ENCODE peak calls at places on chromosomes 3 and 15, in eight cellular contexts. One of them, this sample, is unnamed.

GRCh38 chr3:37935756-37936666 is 54.6 kb upstream of the VILL start:
- DNase-seq in endodermal cell: peak
- DNase-seq in Panc1: no peak
- DNase-seq in Calu3: peak
- DNase-seq in AG04449: peak
- DNase-seq in body of pancreas: peak
- DNase-seq in fibroblast of pulmonary artery: peak
- DNase-seq in neural crest cell: no peak
- DNase-seq in this sample: no peak

GRCh38 chr15:86125775-86126174 is 46.1 kb downstream of the AGBL1 start:
- DNase-seq in endodermal cell: no peak
- DNase-seq in Panc1: no peak
- DNase-seq in Calu3: no peak
- DNase-seq in AG04449: no peak
- DNase-seq in body of pancreas: no peak
- DNase-seq in fibroblast of pulmonary artery: no peak
- DNase-seq in neural crest cell: no peak
- DNase-seq in this sample: no peak

GRCh38 chr3:175672119-175672689 is 813.1 kb downstream of the NAALADL2 start:
- DNase-seq in endodermal cell: no peak
- DNase-seq in Panc1: peak
- DNase-seq in Calu3: no peak
- DNase-seq in AG04449: no peak
- DNase-seq in body of pancreas: no peak
- DNase-seq in fibroblast of pulmonary artery: peak
- DNase-seq in neural crest cell: no peak
- DNase-seq in this sample: no peak

GRCh38 chr3:46966811-46967210 is 9.7 kb downstream of the CCDC12 start:
- DNase-seq in endodermal cell: no peak
- DNase-seq in Panc1: no peak
- DNase-seq in Calu3: no peak
- DNase-seq in AG04449: no peak
- DNase-seq in body of pancreas: no peak
- DNase-seq in fibroblast of pulmonary artery: no peak
- DNase-seq in neural crest cell: no peak
- DNase-seq in this sample: no peak

GRCh38 chr15:58070801-58071418 is 5.4 kb upstream of the ALDH1A2 start:
- DNase-seq in endodermal cell: peak
- DNase-seq in Panc1: peak
- DNase-seq in Calu3: peak
- DNase-seq in AG04449: no peak
- DNase-seq in body of pancreas: peak
- DNase-seq in fibroblast of pulmonary artery: peak
- DNase-seq in neural crest cell: peak
- DNase-seq in this sample: peak

GRCh38 chr15:70269991-70270751 is 172.5 kb upstream of the TLE3 start:
- DNase-seq in endodermal cell: no peak
- DNase-seq in Panc1: no peak
- DNase-seq in Calu3: peak
- DNase-seq in AG04449: no peak
- DNase-seq in body of pancreas: peak
- DNase-seq in fibroblast of pulmonary artery: peak
- DNase-seq in neural crest cell: no peak
- DNase-seq in this sample: no peak

GRCh38 chr3:132880986-132881385 is 157.2 kb upstream of the TMEM108 start:
- DNase-seq in endodermal cell: no peak
- DNase-seq in Panc1: no peak
- DNase-seq in Calu3: no peak
- DNase-seq in AG04449: no peak
- DNase-seq in body of pancreas: no peak
- DNase-seq in fibroblast of pulmonary artery: no peak
- DNase-seq in neural crest cell: no peak
- DNase-seq in this sample: no peak

GRCh38 chr15:38589502-38589901 is 24.9 kb upstream of the RASGRP1 start:
- DNase-seq in endodermal cell: no peak
- DNase-seq in Panc1: no peak
- DNase-seq in Calu3: peak
- DNase-seq in AG04449: peak
- DNase-seq in body of pancreas: no peak
- DNase-seq in fibroblast of pulmonary artery: peak
- DNase-seq in neural crest cell: no peak
- DNase-seq in this sample: no peak

GRCh38 chr15:27234593-27234992 is 263.6 kb downstream of the GABRG3 start:
- DNase-seq in endodermal cell: no peak
- DNase-seq in Panc1: no peak
- DNase-seq in Calu3: no peak
- DNase-seq in AG04449: no peak
- DNase-seq in body of pancreas: no peak
- DNase-seq in fibroblast of pulmonary artery: no peak
- DNase-seq in neural crest cell: no peak
- DNase-seq in this sample: no peak

GRCh38 chr15:68819451-68820204 is 1.1 kb downstream of the ANP32A start:
- DNase-seq in endodermal cell: peak
- DNase-seq in Panc1: no peak
- DNase-seq in Calu3: peak
- DNase-seq in AG04449: no peak
- DNase-seq in body of pancreas: peak
- DNase-seq in fibroblast of pulmonary artery: peak
- DNase-seq in neural crest cell: peak
- DNase-seq in this sample: no peak

GRCh38 chr3:186182850-186183249 is 74.0 kb upstream of the ETV5 start:
- DNase-seq in endodermal cell: no peak
- DNase-seq in Panc1: no peak
- DNase-seq in Calu3: no peak
- DNase-seq in AG04449: no peak
- DNase-seq in body of pancreas: no peak
- DNase-seq in fibroblast of pulmonary artery: no peak
- DNase-seq in neural crest cell: no peak
- DNase-seq in this sample: no peak

GRCh38 chr3:153903430-153903829 is 217.8 kb upstream of the ARHGEF26 start:
- DNase-seq in endodermal cell: peak
- DNase-seq in Panc1: no peak
- DNase-seq in Calu3: no peak
- DNase-seq in AG04449: no peak
- DNase-seq in body of pancreas: no peak
- DNase-seq in fibroblast of pulmonary artery: no peak
- DNase-seq in neural crest cell: no peak
- DNase-seq in this sample: no peak

GRCh38 chr3:155979746-155980145 is 109.3 kb downstream of the GMPS start:
- DNase-seq in endodermal cell: no peak
- DNase-seq in Panc1: no peak
- DNase-seq in Calu3: no peak
- DNase-seq in AG04449: no peak
- DNase-seq in body of pancreas: no peak
- DNase-seq in fibroblast of pulmonary artery: no peak
- DNase-seq in neural crest cell: no peak
- DNase-seq in this sample: no peak

GRCh38 chr3:78857494-78858111 is 910.2 kb downstream of the ROBO1 start:
- DNase-seq in endodermal cell: no peak
- DNase-seq in Panc1: no peak
- DNase-seq in Calu3: no peak
- DNase-seq in AG04449: no peak
- DNase-seq in body of pancreas: no peak
- DNase-seq in fibroblast of pulmonary artery: peak
- DNase-seq in neural crest cell: no peak
- DNase-seq in this sample: no peak

GRCh38 chr3:9452417-9452816 is 55.0 kb downstream of the SETD5 start:
- DNase-seq in endodermal cell: no peak
- DNase-seq in Panc1: no peak
- DNase-seq in Calu3: no peak
- DNase-seq in AG04449: no peak
- DNase-seq in body of pancreas: no peak
- DNase-seq in fibroblast of pulmonary artery: peak
- DNase-seq in neural crest cell: no peak
- DNase-seq in this sample: no peak

GRCh38 chr3:133152056-133152455 is 113.9 kb downstream of the TMEM108 start:
- DNase-seq in endodermal cell: no peak
- DNase-seq in Panc1: no peak
- DNase-seq in Calu3: no peak
- DNase-seq in AG04449: no peak
- DNase-seq in body of pancreas: no peak
- DNase-seq in fibroblast of pulmonary artery: no peak
- DNase-seq in neural crest cell: no peak
- DNase-seq in this sample: no peak

GRCh38 chr3:60884005-60884404 is 367.2 kb downstream of the FHIT start:
- DNase-seq in endodermal cell: no peak
- DNase-seq in Panc1: no peak
- DNase-seq in Calu3: no peak
- DNase-seq in AG04449: no peak
- DNase-seq in body of pancreas: no peak
- DNase-seq in fibroblast of pulmonary artery: no peak
- DNase-seq in neural crest cell: no peak
- DNase-seq in this sample: no peak
- TF ChIP-seq CTCF in endodermal cell: no peak
- TF ChIP-seq CTCF in Panc1: no peak
- TF ChIP-seq CTCF in Calu3: no peak
- TF ChIP-seq CTCF in AG04449: no peak
- TF ChIP-seq CTCF in body of pancreas: no peak
- TF ChIP-seq CTCF in fibroblast of pulmonary artery: no peak
- TF ChIP-seq CTCF in neural crest cell: no peak
- TF ChIP-seq CTCF in this sample: no peak

DNA sequence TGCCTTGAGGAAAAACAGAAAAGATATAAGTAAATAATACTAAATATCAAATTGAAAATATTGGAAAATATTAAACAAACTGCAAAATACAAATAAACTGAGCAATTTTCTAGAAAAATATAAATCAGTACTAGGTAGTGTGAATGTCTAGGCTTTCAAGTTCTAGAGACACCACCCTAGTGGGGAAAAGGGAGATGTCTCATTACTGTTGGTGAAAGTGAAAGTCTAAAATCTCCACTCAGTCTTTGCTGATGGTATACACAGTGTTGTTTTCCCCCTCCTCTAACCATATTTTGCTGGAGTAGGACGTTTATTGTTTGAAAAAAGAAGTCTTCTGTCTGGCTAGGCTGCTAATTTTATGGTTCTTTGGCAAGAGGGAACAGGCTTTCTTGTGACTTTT is 1368.9 kb downstream of the OTOL1 start:
- DNase-seq in endodermal cell: no peak
- DNase-seq in Panc1: no peak
- DNase-seq in Calu3: no peak
- DNase-seq in AG04449: no peak
- DNase-seq in body of pancreas: no peak
- DNase-seq in fibroblast of pulmonary artery: peak
- DNase-seq in neural crest cell: no peak
- DNase-seq in this sample: no peak
- TF ChIP-seq CTCF in endodermal cell: no peak
- TF ChIP-seq CTCF in Panc1: no peak
- TF ChIP-seq CTCF in Calu3: no peak
- TF ChIP-seq CTCF in AG04449: no peak
- TF ChIP-seq CTCF in body of pancreas: no peak
- TF ChIP-seq CTCF in fibroblast of pulmonary artery: peak
- TF ChIP-seq CTCF in neural crest cell: no peak
- TF ChIP-seq CTCF in this sample: no peak

DNA sequence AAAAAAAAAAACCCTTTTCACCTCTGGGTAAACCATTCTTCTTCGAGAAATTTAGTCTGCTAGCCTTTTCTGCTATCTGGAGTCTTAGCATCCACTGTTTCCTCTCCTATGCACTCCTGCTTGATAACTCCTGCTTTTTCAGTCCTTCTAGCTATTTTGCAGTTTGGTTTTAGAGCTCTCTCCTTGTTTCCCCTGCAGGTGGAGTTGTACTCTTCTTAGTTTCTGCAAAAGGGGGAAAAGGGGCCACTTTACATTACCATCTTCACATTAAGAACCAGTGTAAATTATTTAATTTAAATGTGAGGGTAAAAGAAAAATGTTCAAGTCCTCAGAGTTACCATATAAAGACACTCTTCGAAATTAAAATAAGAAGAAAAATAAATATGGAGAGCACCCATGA is 23.6 kb upstream of the MYLK start:
- DNase-seq in endodermal cell: no peak
- DNase-seq in Panc1: no peak
- DNase-seq in Calu3: no peak
- DNase-seq in AG04449: no peak
- DNase-seq in body of pancreas: no peak
- DNase-seq in fibroblast of pulmonary artery: no peak
- DNase-seq in neural crest cell: no peak
- DNase-seq in this sample: no peak
- TF ChIP-seq CTCF in endodermal cell: peak
- TF ChIP-seq CTCF in Panc1: peak
- TF ChIP-seq CTCF in Calu3: no peak
- TF ChIP-seq CTCF in AG04449: no peak
- TF ChIP-seq CTCF in body of pancreas: no peak
- TF ChIP-seq CTCF in fibroblast of pulmonary artery: no peak
- TF ChIP-seq CTCF in neural crest cell: no peak
- TF ChIP-seq CTCF in this sample: no peak

GRCh38 chr3:41569632-41570338 is 370.5 kb downstream of the CTNNB1 start:
- DNase-seq in endodermal cell: no peak
- DNase-seq in Panc1: no peak
- DNase-seq in Calu3: no peak
- DNase-seq in AG04449: no peak
- DNase-seq in body of pancreas: no peak
- DNase-seq in fibroblast of pulmonary artery: no peak
- DNase-seq in neural crest cell: no peak
- DNase-seq in this sample: no peak

GRCh38 chr3:41574900-41575299 is 375.6 kb downstream of the CTNNB1 start:
- DNase-seq in endodermal cell: no peak
- DNase-seq in Panc1: no peak
- DNase-seq in Calu3: no peak
- DNase-seq in AG04449: no peak
- DNase-seq in body of pancreas: no peak
- DNase-seq in fibroblast of pulmonary artery: peak
- DNase-seq in neural crest cell: no peak
- DNase-seq in this sample: no peak

GRCh38 chr3:41575754-41576153 is 376.4 kb downstream of the CTNNB1 start:
- DNase-seq in endodermal cell: no peak
- DNase-seq in Panc1: no peak
- DNase-seq in Calu3: no peak
- DNase-seq in AG04449: no peak
- DNase-seq in body of pancreas: no peak
- DNase-seq in fibroblast of pulmonary artery: no peak
- DNase-seq in neural crest cell: no peak
- DNase-seq in this sample: no peak

GRCh38 chr3:41573591-41573990 is 374.3 kb downstream of the CTNNB1 start:
- DNase-seq in endodermal cell: no peak
- DNase-seq in Panc1: no peak
- DNase-seq in Calu3: no peak
- DNase-seq in AG04449: no peak
- DNase-seq in body of pancreas: no peak
- DNase-seq in fibroblast of pulmonary artery: no peak
- DNase-seq in neural crest cell: no peak
- DNase-seq in this sample: no peak

GRCh38 chr3:41572092-41572491 is 372.8 kb downstream of the CTNNB1 start:
- DNase-seq in endodermal cell: no peak
- DNase-seq in Panc1: no peak
- DNase-seq in Calu3: no peak
- DNase-seq in AG04449: no peak
- DNase-seq in body of pancreas: no peak
- DNase-seq in fibroblast of pulmonary artery: no peak
- DNase-seq in neural crest cell: no peak
- DNase-seq in this sample: no peak
- TF ChIP-seq CTCF in endodermal cell: no peak
- TF ChIP-seq CTCF in Panc1: no peak
- TF ChIP-seq CTCF in Calu3: no peak
- TF ChIP-seq CTCF in AG04449: no peak
- TF ChIP-seq CTCF in body of pancreas: no peak
- TF ChIP-seq CTCF in fibroblast of pulmonary artery: no peak
- TF ChIP-seq CTCF in neural crest cell: no peak
- TF ChIP-seq CTCF in this sample: no peak

This sample was measured in omental fat pad.